ENCODE peak calls at places on chromosomes 16 and 17, in five cellular contexts. E, A, L, V and W are unnamed samples.
A peak's percentile ranks its signal among the peaks of the same experiment; 100 is the strongest.

GRCh38 chr16:70529051-70529777 is 5.6 kb downstream of the SF3B3 start:
- DNase-seq in E (peak; percentile 73), A (no peak), L (no peak), V (no peak), W (peak; percentile 68)

GRCh38 chr17:78855561-78856165 is 15.0 kb upstream of the USP36 start:
- DNase-seq in E (no peak), A (no peak), L (no peak), V (no peak), W (no peak)

GRCh38 chr17:10992097-10992496 is 154.2 kb upstream of the PIRT start:
- DNase-seq in E (no peak), A (no peak), L (no peak), V (no peak), W (no peak)

GRCh38 chr16:31472559-31473203 is 729 bp downstream of the TGFB1I1 start:
- DNase-seq in E (peak; percentile 90), A (no peak), L (peak; percentile 86), V (peak; percentile 92), W (peak; percentile 38)

GRCh38 chr17:27244481-27245223 is 49.3 kb upstream of the WSB1 start:
- DNase-seq in E (peak; percentile 96), A (no peak), L (peak; percentile 68), V (peak; percentile 52), W (peak; percentile 79)

GRCh38 chr17:78486946-78487680 is 90.1 kb downstream of the DNAH17 start:
- DNase-seq in E (no peak), A (no peak), L (no peak), V (no peak), W (no peak)

GRCh38 chr17:56679148-56679766 is 85.8 kb downstream of the NOG start:
- DNase-seq in E (peak; percentile 57), A (peak; percentile 46), L (no peak), V (no peak), W (no peak)

GRCh38 chr17:27384261-27384701 is 72.0 kb upstream of the KSR1 start:
- DNase-seq in E (peak; percentile 60), A (no peak), L (no peak), V (no peak), W (peak; percentile 25)

GRCh38 chr16:3580686-3581085 is 3.5 kb upstream of the NLRC3 start:
- DNase-seq in E (no peak), A (no peak), L (no peak), V (no peak), W (no peak)

GRCh38 chr17:80025140-80025539 is 10.5 kb downstream of the TBC1D16 start:
- DNase-seq in E (peak; percentile 34), A (no peak), L (peak; percentile 66), V (no peak), W (peak; percentile 37)

GRCh38 chr16:983044-984030 is 1.8 kb downstream of the SOX8 start:
- DNase-seq in E (no peak), A (no peak), L (no peak), V (no peak), W (no peak)

GRCh38 chr17:82943339-82943738 is 103.5 kb upstream of the ZNF750 start:
- DNase-seq in E (no peak), A (no peak), L (no peak), V (no peak), W (no peak)

GRCh38 chr17:43536236-43537088 is 9.7 kb downstream of the ETV4 start:
- DNase-seq in E (peak; percentile 83), A (no peak), L (peak; percentile 46), V (no peak), W (peak; percentile 82)

GRCh38 chr17:39404542-39405378 is 3.3 kb upstream of the FBXL20 start:
- DNase-seq in E (peak; percentile 90), A (no peak), L (no peak), V (no peak), W (peak; percentile 23)

GRCh38 chr16:31477220-31478216 is 5.4 kb upstream of the SLC5A2 start:
- DNase-seq in E (no peak), A (no peak), L (peak; percentile 92), V (peak; percentile 86), W (peak; percentile 91)

GRCh38 chr17:54559883-54560282 is 340.8 kb upstream of the TOM1L1 start:
- DNase-seq in E (no peak), A (no peak), L (no peak), V (no peak), W (no peak)

GRCh38 chr16:3131755-3132377 is 3.0 kb upstream of the ZNF213 start:
- DNase-seq in E (peak; percentile 63), A (no peak), L (peak; percentile 82), V (peak; percentile 85), W (peak; percentile 60)

GRCh38 chr16:65117701-65118448 is 4.0 kb downstream of the CDH11 start:
- DNase-seq in E (peak; percentile 89), A (peak; percentile 63), L (peak; percentile 76), V (peak; percentile 71), W (peak; percentile 16)

GRCh38 chr17:83189013-83189672 is 109.7 kb downstream of the METRNL start:
- DNase-seq in E (no peak), A (no peak), L (no peak), V (peak; percentile 10), W (no peak)

GRCh38 chr16:25066747-25067631 is 44.6 kb upstream of the LCMT1 start:
- DNase-seq in E (peak; percentile 77), A (peak; percentile 80), L (peak; percentile 92), V (peak; percentile 89), W (peak; percentile 70)
- H2AK5ac ChIP-seq in E (no peak overlapping the region), A (no peak overlapping the region), L (no peak overlapping the region), V (no peak overlapping the region), W (no peak overlapping the region)

GRCh38 chr17:41835800-41836549 is at the start of gene NT5C3B:
- DNase-seq in E (peak; percentile 41), A (peak; percentile 41), L (peak; percentile 78), V (peak; percentile 76), W (peak; percentile 65)
- H2BK120ac ChIP-seq in E (peak within 1 kb of the TSS; percentile 35), A (peak within 1 kb of the TSS; percentile 16), L (no peak within 1 kb of the TSS), V (no peak within 1 kb of the TSS), W (peak within 1 kb of the TSS; percentile 83)

DNA sequence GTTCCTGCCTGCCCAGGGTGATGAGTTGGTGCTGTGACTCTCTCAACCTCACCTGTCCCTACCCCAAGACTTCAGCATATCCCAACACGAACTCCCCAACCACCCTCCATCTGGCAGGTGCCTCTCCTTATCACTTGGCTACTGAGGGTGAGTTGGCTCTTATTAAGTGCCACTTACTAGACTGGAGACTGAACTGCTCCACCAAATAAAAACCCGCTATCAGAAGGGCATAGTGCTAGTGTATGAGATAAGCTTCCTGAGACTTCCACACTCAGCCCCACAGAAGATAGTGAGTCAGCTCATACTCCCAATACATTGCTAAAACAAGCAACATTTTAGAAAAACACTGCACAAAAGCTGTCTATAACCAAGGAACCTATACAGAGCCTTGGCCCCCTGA is 16.0 kb upstream of the CCL18 start:
- DNase-seq in E (no peak), A (no peak), L (no peak), V (no peak), W (no peak)
- H2BK12ac ChIP-seq in E (no peak overlapping the region), A (no peak overlapping the region), L (no peak overlapping the region), V (no peak overlapping the region), W (no peak overlapping the region)

GRCh38 chr16:20851601-20852000 is 45.3 kb downstream of the REXO5 start:
- DNase-seq in E (peak; percentile 65), A (no peak), L (no peak), V (no peak), W (peak; percentile 84)
- H2AK5ac ChIP-seq in E (no peak overlapping the region), A (no peak overlapping the region), L (no peak overlapping the region), V (no peak overlapping the region), W (no peak overlapping the region)

GRCh38 chr17:76493505-76494167 is 7.6 kb downstream of the RHBDF2 start:
- DNase-seq in E (no peak), A (no peak), L (no peak), V (no peak), W (no peak)
- H2BK120ac ChIP-seq in E (peak overlapping the region; percentile 65), A (no peak overlapping the region), L (no peak overlapping the region), V (no peak overlapping the region), W (no peak overlapping the region)

GRCh38 chr16:67558859-67559258 is 3.5 kb upstream of the CTCF start:
- DNase-seq in E (no peak), A (no peak), L (no peak), V (no peak), W (no peak)
- H2BK12ac ChIP-seq in E (no peak overlapping the region), A (no peak overlapping the region), L (no peak overlapping the region), V (no peak overlapping the region), W (no peak overlapping the region)

DNA sequence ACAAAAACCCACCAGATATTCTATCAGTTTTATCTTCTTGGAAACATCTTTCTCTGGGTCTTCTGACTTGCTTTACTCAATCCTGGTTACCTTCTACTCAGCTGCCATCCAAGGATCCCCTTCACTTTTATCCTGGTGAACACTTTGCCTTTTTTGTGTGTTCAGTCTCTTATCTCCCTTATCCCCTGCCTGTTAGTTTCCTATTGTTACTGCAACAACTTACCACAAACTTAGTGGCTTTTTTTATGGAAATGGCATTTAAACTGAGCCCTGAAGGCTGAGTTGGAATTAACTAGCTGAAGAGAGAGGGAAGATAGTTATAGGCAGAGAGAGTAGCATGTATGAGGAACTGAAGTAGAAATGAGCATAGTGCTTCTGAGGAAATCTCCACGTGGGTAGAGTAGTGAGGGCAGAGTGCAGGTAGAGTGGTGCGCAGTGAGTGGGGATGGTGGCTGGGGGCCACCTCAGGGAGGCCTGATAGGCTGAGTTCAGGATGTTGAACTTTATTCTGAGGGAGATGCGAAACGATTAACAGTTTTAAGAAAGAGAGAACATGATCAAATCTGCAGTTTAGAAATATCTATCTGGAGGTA is 26.3 kb downstream of the TANGO6 start:
- DNase-seq in E (no peak), A (no peak), L (no peak), V (no peak), W (no peak)
- H2AK5ac ChIP-seq in E (no peak overlapping the region), A (no peak overlapping the region), L (no peak overlapping the region), V (no peak overlapping the region), W (no peak overlapping the region)